ENCODE peak calls at places on chromosome 22, in eight cellular contexts. Z is spleen, G is heart right ventricle, C is H9, U is neuronal stem cell, V is A549, M is pancreas, T is ovary. F is an unnamed sample.

GRCh38 chr22:23530106-23530505 is 50.0 kb downstream of the IGLL1 start:
- DNase-seq in U (no peak), V (no peak), M (no peak), Z (peak), T (peak), C (peak), G (no peak), F (peak)

GRCh38 chr22:42164901-42165300 is 34.3 kb upstream of the CYP2D6 start:
- DNase-seq in G (no peak), C (no peak), M (no peak), U (no peak), Z (no peak), T (no peak), V (no peak), F (no peak)

GRCh38 chr22:45201678-45202332 is 38.1 kb downstream of the NUP50 start:
- DNase-seq in Z (no peak), T (no peak), V (no peak), C (no peak), M (no peak), G (no peak), U (no peak), F (peak)

GRCh38 chr22:23791737-23792645 is 5.2 kb downstream of the SMARCB1 start:
- DNase-seq in Z (peak), G (no peak), M (no peak), C (no peak), V (no peak), T (peak), U (no peak), F (no peak)

GRCh38 chr22:39553429-39553828 is 17.1 kb upstream of the CACNA1I start:
- DNase-seq in V (no peak), Z (no peak), M (no peak), U (no peak), G (no peak), C (no peak), T (no peak), F (no peak)

GRCh38 chr22:29816128-29816527 is 21.9 kb downstream of the ASCC2 start:
- DNase-seq in T (peak), U (no peak), G (peak), V (no peak), Z (no peak), M (peak), C (no peak), F (no peak)

GRCh38 chr22:22397292-22397870 is 111.2 kb downstream of the ZNF280B start:
- DNase-seq in Z (no peak), T (no peak), V (peak), U (no peak), C (no peak), G (peak), M (no peak), F (peak)

GRCh38 chr22:41479671-41480396 is 10.9 kb downstream of the ACO2 start:
- DNase-seq in Z (no peak), C (peak), T (no peak), M (no peak), U (peak), V (no peak), G (no peak), F (peak)

GRCh38 chr22:27242111-27242436 is 559.5 kb downstream of the MN1 start:
- DNase-seq in V (no peak), G (no peak), Z (no peak), T (peak), C (no peak), U (no peak), M (no peak), F (no peak)

GRCh38 chr22:46614070-46614931 is 5.9 kb upstream of the GRAMD4 start:
- DNase-seq in M (no peak), G (no peak), V (no peak), C (no peak), Z (peak), T (no peak), U (no peak), F (no peak)

GRCh38 chr22:27825174-27825573 is 23.6 kb upstream of the MN1 start:
- DNase-seq in U (no peak), C (no peak), V (no peak), M (no peak), G (no peak), Z (no peak), T (no peak), F (peak)

GRCh38 chr22:34475886-34476285 is 555.6 kb upstream of the LARGE1 start:
- DNase-seq in C (no peak), G (no peak), Z (no peak), T (no peak), U (no peak), V (no peak), M (no peak), F (no peak)

GRCh38 chr22:42433754-42434153 is 1.6 kb upstream of the NFAM1 start:
- DNase-seq in G (no peak), U (no peak), C (no peak), T (no peak), M (no peak), Z (no peak), V (no peak), F (no peak)

GRCh38 chr22:26837784-26838520 is 180.6 kb downstream of the MIAT start:
- DNase-seq in V (no peak), U (no peak), C (no peak), G (no peak), Z (no peak), M (peak), T (no peak), F (peak)

GRCh38 chr22:45922661-45923060 is 54.3 kb downstream of the WNT7B start:
- DNase-seq in M (no peak), Z (no peak), T (no peak), U (no peak), V (no peak), G (no peak), C (no peak), F (no peak)

GRCh38 chr22:42655693-42656092 is 6.5 kb upstream of the CYB5R3 start:
- DNase-seq in M (no peak), Z (peak), U (no peak), V (no peak), C (no peak), T (no peak), G (no peak), F (peak)

GRCh38 chr22:21866821-21867527 is 471 bp downstream of the MAPK1 start:
- DNase-seq in G (peak), M (no peak), Z (no peak), C (no peak), T (peak), V (no peak), U (peak), F (peak)

DNA sequence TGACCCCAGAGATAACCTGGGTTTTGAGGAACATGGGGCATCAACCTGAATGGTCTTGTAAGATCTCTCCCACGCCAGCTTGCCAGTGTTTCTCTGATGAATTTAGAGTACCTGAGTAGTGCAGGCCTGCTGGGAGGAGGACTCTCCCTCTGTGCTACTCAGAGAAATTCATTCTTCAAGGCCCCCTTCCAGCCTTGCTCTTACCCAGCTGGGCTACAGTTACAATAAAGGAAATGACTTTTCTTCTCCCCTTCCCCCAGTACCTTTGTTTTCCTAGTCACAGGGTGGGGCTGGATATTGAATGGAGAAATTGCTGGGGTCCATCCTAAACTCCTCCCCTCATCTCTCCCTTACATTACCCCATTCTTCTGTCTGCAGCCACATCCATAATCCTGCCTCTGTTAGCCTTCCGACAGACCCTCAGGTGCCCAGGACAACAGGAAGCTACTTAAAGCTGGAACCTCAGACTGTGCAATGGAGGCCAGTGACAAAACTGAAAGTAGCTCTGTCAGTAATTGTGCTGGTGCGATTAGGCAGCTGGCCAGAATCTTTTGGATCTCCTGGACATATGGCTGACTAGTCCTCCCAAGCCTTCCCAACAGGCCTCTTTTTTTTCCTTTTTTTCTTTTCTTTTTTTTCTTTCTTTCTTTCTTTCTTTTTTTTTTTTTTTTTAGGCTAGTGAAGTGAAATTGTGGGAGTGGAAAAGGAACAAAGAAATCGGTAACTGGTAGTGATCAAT is 17.5 kb downstream of the LIMK2 start:
- DNase-seq in C (no peak), G (peak), T (peak), U (no peak), V (no peak), M (peak), Z (no peak), F (no peak)
- H3K27ac ChIP-seq in C (no peak), G (peak), T (no peak), U (peak), V (no peak), M (peak), Z (peak), F (peak)

DNA sequence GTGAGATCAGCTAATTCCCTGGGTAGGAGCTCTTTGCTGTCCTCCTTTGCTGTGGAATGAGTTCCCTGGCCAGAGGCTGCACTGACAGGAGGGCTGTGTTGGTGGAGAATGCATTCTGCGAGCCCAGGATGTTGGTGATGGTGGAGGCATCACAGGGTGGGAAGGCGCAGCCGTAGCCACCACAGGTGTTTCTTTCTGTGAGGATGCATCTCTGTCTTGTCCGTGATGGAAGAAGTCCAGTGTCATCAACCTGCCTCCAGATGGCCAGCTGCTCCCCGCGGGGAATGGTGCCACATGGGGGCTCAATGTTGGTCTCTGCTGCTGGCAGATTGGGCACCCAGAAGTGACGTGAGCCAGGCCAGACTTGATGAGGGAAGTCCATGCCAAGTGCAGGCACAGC is 972.1 kb downstream of the TBC1D22A start:
- DNase-seq in C (no peak), M (no peak), U (no peak), T (no peak), V (no peak), Z (no peak), G (no peak), F (no peak)
- H3K27ac ChIP-seq in C (no peak), M (no peak), U (no peak), T (no peak), V (no peak), Z (no peak), G (no peak), F (no peak)

GRCh38 chr22:17629167-17629489 is 579 bp upstream of the ATP6V1E1 start:
- DNase-seq in U (no peak), V (no peak), M (no peak), T (no peak), G (no peak), Z (no peak), C (no peak), F (no peak)

GRCh38 chr22:17628304-17629166 is at the start of gene ATP6V1E1:
- DNase-seq in T (peak), G (peak), V (peak), M (peak), U (peak), Z (peak), C (peak), F (peak)

GRCh38 chr22:17629646-17630045 is 1.1 kb upstream of the ATP6V1E1 start:
- DNase-seq in U (no peak), Z (no peak), C (no peak), T (no peak), G (no peak), M (no peak), V (no peak), F (no peak)

GRCh38 chr22:17633217-17633997 is 4.9 kb upstream of the ATP6V1E1 start:
- DNase-seq in T (no peak), U (no peak), Z (no peak), V (peak), G (no peak), M (no peak), C (no peak), F (peak)

GRCh38 chr22:17631076-17631565 is 2.6 kb upstream of the ATP6V1E1 start:
- DNase-seq in U (no peak), C (no peak), T (no peak), V (no peak), Z (no peak), G (no peak), M (no peak), F (no peak)
- H3K27ac ChIP-seq in U (no peak), C (no peak), T (no peak), V (no peak), Z (no peak), G (no peak), M (no peak), F (no peak)

GRCh38 chr22:25397616-25398015 is 166.9 kb upstream of the GRK3 start:
- DNase-seq in C (no peak), T (no peak), U (no peak), Z (no peak), M (no peak), G (no peak), V (no peak), F (no peak)
- H3K27ac ChIP-seq in C (no peak), T (no peak), U (no peak), Z (no peak), M (no peak), G (no peak), V (no peak), F (no peak)

GRCh38 chr22:38467438-38467903 is 425 bp upstream of the KDELR3 start:
- DNase-seq in M (peak), C (no peak), U (no peak), Z (peak), T (no peak), G (no peak), V (no peak), F (no peak)
- H3K27ac ChIP-seq in M (no peak), C (no peak), U (no peak), Z (no peak), T (no peak), G (peak), V (peak), F (no peak)

GRCh38 chr22:37566329-37566837 is 6.1 kb downstream of the CDC42EP1 start:
- DNase-seq in G (no peak), C (peak), V (no peak), M (no peak), T (peak), U (no peak), Z (peak), F (no peak)

GRCh38 chr22:37565830-37566229 is 5.5 kb downstream of the CDC42EP1 start:
- DNase-seq in M (no peak), U (no peak), T (peak), V (no peak), G (no peak), C (no peak), Z (no peak), F (no peak)

GRCh38 chr22:37563153-37564081 is 3.1 kb downstream of the CDC42EP1 start:
- DNase-seq in G (peak), V (peak), Z (no peak), C (no peak), M (peak), U (no peak), T (peak), F (peak)

GRCh38 chr22:37562049-37562784 is 1.9 kb downstream of the CDC42EP1 start:
- DNase-seq in V (no peak), T (no peak), C (no peak), U (no peak), M (peak), Z (no peak), G (no peak), F (no peak)

DNA sequence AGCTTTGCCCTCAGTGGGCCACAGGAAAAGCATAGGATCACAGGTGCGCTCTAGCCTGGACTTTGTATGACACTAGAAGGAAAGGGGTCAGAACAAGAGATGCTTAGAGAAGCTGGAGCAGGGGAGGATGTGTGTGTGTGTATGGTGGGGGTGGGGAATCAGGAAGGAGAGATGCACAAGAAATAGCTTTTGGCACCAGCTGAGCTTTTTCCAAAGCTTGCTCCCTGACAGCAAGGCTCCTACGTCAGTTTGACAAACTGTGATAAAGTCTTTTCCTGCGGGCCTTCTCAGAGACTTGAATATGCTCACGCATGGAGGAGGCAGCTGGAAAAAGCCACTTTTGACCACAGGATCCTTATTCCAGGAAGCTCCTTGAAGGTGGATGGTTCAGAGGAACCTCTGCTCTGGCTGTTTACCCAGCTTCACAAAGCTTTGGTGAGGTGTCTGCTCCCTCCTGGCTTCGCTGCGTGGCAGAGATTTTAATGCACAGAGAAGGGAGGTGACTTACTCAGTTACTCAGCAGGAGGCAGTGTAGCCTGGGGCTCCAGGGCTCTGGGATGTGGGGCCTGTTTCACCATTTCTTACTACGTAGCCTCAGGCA is 3.9 kb downstream of the CDC42EP1 start:
- DNase-seq in T (no peak), V (no peak), G (peak), C (no peak), M (no peak), Z (no peak), U (no peak), F (no peak)
- H3K27ac ChIP-seq in T (peak), V (peak), G (peak), C (no peak), M (peak), Z (peak), U (no peak), F (no peak)

GRCh38 chr22:44057411-44057987 is 33.4 kb downstream of the PARVB start:
- DNase-seq in U (no peak), Z (no peak), C (no peak), V (no peak), T (peak), M (no peak), G (peak), F (no peak)
- H3K27ac ChIP-seq in U (no peak), Z (no peak), C (no peak), V (peak), T (peak), M (no peak), G (peak), F (no peak)

GRCh38 chr22:20109411-20110358 is 6.2 kb upstream of the RANBP1 start:
- DNase-seq in G (no peak), T (no peak), U (no peak), Z (peak), M (no peak), V (no peak), C (no peak), F (no peak)

GRCh38 chr22:20108757-20109230 is 7.1 kb upstream of the RANBP1 start:
- DNase-seq in U (no peak), M (no peak), G (no peak), C (no peak), Z (peak), T (no peak), V (no peak), F (no peak)

GRCh38 chr22:20107471-20107901 is 8.4 kb upstream of the RANBP1 start:
- DNase-seq in T (no peak), Z (peak), U (no peak), G (no peak), C (no peak), M (no peak), V (no peak), F (no peak)

GRCh38 chr22:20106849-20107237 is 9.1 kb upstream of the RANBP1 start:
- DNase-seq in C (no peak), U (no peak), M (no peak), G (no peak), V (no peak), T (no peak), Z (peak), F (no peak)

GRCh38 chr22:20107951-20108756 is 7.8 kb upstream of the RANBP1 start:
- DNase-seq in V (no peak), T (no peak), G (no peak), C (no peak), Z (peak), U (no peak), M (no peak), F (no peak)
- H3K27ac ChIP-seq in V (no peak), T (no peak), G (no peak), C (no peak), Z (no peak), U (no peak), M (no peak), F (no peak)

DNA sequence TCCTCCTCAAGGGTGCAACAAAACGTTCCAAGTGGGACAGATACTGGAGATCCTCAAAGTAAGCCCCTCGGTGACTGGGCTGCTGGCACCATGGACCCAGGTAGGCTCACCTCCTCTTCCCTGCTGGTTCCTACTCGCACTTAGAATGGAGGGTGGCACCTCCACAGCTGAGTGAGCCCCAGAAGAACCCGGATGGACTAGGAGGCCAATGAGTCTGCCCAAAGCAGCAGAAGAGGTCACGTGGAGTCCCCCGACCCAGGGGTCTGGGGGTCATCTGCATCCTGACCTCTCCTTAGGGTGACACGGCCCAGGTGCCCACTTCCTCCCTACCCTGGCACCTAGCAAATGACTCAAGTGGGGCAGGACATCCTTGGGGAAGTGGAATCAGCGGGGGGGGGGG is 4.4 kb downstream of the APOL1 start:
- DNase-seq in T (no peak), Z (no peak), V (no peak), M (no peak), C (peak), U (no peak), G (no peak), F (no peak)
- H3K27ac ChIP-seq in T (no peak), Z (peak), V (no peak), M (no peak), C (no peak), U (no peak), G (peak), F (no peak)